ENCODE peak calls at places on chromosomes 11 and 22, in seven cellular contexts. I is IMR-90, R is GM23338, S is endothelial cell of umbilical vein, W is fibroblast of lung, X is neural progenitor cell, Z is hepatocyte. P is an unnamed sample. For H3K27me3, the result is how much of the 10 kb centered on the place peaks cover.

GRCh38 chr11:86101941-86102407 is 33.1 kb upstream of the PICALM start:
- DNase-seq in X (no peak), R (no peak), Z (no peak), S (no peak), I (peak), W (peak), P (no peak)

GRCh38 chr11:75434051-75434450 is 1.0 kb upstream of the KLHL35 start:
- DNase-seq in S (no peak), W (no peak), X (no peak), Z (no peak), I (no peak), R (no peak), P (no peak)

GRCh38 chr11:68099474-68100405 is 21.4 kb downstream of the CHKA start:
- DNase-seq in Z (peak), X (no peak), W (peak), I (no peak), S (peak), R (peak), P (no peak)

GRCh38 chr11:84022221-84022620 is 736.1 kb upstream of the CCDC90B start:
- DNase-seq in I (no peak), W (peak), Z (no peak), R (peak), X (peak), S (no peak), P (peak)

GRCh38 chr11:70731670-70732492 is 333.6 kb downstream of the CTTN start:
- DNase-seq in W (no peak), I (no peak), Z (no peak), X (no peak), R (no peak), S (no peak), P (no peak)

GRCh38 chr11:58513747-58514367 is 6.0 kb upstream of the OR5B21 start:
- DNase-seq in I (peak), W (peak), Z (peak), R (peak), X (peak), S (peak), P (peak)

GRCh38 chr11:124277207-124277606 is 21.0 kb downstream of the OR8G5 start:
- DNase-seq in X (no peak), I (no peak), W (no peak), S (no peak), R (no peak), Z (no peak), P (no peak)

GRCh38 chr11:14446701-14447169 is 52.9 kb downstream of the COPB1 start:
- DNase-seq in R (no peak), S (peak), X (no peak), Z (no peak), W (peak), I (peak), P (peak)

GRCh38 chr11:76588455-76589325 is 81.9 kb downstream of the LRRC32 start:
- DNase-seq in X (no peak), S (peak), W (no peak), I (peak), Z (peak), R (no peak), P (peak)

GRCh38 chr22:30234786-30235470 is 11.6 kb downstream of the LIF start:
- DNase-seq in S (no peak), R (no peak), W (peak), X (no peak), Z (peak), I (peak), P (peak)

GRCh38 chr22:30238136-30238535 is 8.4 kb downstream of the LIF start:
- DNase-seq in I (no peak), R (no peak), Z (no peak), X (no peak), S (no peak), W (peak), P (no peak)

GRCh38 chr22:30233582-30233981 is 13.0 kb downstream of the LIF start:
- DNase-seq in Z (no peak), I (no peak), X (no peak), W (no peak), R (no peak), S (no peak), P (no peak)

GRCh38 chr22:30236875-30237274 is 9.7 kb downstream of the LIF start:
- DNase-seq in S (no peak), Z (no peak), I (no peak), X (no peak), R (no peak), W (no peak), P (no peak)

DNA sequence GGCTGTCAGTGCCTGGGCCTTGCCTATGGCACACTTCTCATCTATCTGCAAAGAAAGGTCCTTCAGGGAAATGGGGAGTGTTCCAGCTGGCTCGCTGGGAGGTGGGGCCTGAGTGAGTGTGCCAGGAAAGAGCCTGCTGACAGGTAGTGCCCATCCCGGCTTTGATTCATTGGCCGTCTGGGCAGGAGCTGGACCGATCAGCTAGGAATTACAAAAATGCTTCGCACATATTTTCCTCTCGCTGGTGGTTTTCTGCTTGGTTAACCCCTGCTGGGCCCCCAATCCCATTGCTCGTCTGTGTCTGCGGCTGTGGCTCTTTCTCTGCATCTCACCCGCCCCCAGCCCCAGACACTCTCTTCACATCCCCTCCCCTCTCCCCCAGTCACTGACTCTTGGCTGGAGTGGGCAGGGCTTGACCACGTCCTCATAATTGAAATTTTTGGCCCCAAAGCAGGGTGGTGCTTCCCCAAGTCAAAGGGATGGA is 10.8 kb downstream of the LIF start:
- DNase-seq in R (peak), X (no peak), S (no peak), Z (peak), I (peak), W (peak), P (peak)
- H3K4me2 ChIP-seq in R (peak), X (no peak), S (no peak), Z (peak), I (no peak), W (no peak), P (no peak)

GRCh38 chr11:96551136-96551535 is 161.3 kb downstream of the JRKL start:
- DNase-seq in Z (no peak), R (no peak), I (no peak), X (no peak), W (no peak), S (no peak), P (no peak)

DNA sequence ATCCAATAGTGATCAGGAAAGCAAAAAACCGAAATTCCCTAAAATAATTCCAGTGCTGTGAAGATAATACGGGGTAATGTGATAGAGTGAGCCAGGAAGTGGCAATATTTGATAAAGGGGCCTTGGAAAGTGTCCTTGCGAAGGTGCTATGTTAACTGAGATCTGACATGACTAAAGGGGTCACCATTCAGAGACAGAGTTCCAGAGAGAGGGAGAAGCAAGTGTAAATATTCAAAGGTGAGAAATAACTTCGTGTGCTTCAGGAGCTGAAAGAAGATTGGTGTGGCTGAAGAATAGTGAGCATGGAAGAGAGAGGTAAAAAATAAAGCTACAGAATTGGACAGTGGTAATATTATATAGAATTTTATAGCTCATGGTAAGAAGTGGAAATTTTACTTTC is 164.4 kb downstream of the JRKL start:
- DNase-seq in S (no peak), X (no peak), W (no peak), I (no peak), Z (no peak), R (no peak), P (no peak)
- H3K27me3 ChIP-seq in S (under half), X (under half), W (under half), I (under half), Z (under half), R (under half), P (under half)

GRCh38 chr11:36162282-36162825 is 126.9 kb downstream of the COMMD9 start:
- DNase-seq in X (no peak), W (no peak), I (no peak), Z (no peak), S (no peak), R (no peak), P (no peak)

GRCh38 chr11:36161572-36161971 is 127.7 kb downstream of the COMMD9 start:
- DNase-seq in I (no peak), X (no peak), R (no peak), S (no peak), Z (no peak), W (no peak), P (no peak)

GRCh38 chr11:36165638-36166389 is 123.4 kb downstream of the COMMD9 start:
- DNase-seq in Z (no peak), X (no peak), I (peak), S (peak), R (no peak), W (no peak), P (no peak)

GRCh38 chr11:36164522-36165250 is 124.5 kb downstream of the COMMD9 start:
- DNase-seq in I (peak), X (no peak), W (no peak), S (peak), Z (no peak), R (no peak), P (peak)

GRCh38 chr11:36162909-36163434 is 126.3 kb downstream of the COMMD9 start:
- DNase-seq in W (no peak), R (no peak), S (peak), Z (no peak), I (no peak), X (no peak), P (no peak)
- H3K4me2 ChIP-seq in W (no peak), R (no peak), S (no peak), Z (no peak), I (no peak), X (no peak), P (no peak)

GRCh38 chr22:19762315-19763140 is 1.9 kb downstream of the TBX1 start:
- DNase-seq in R (peak), W (no peak), S (peak), Z (no peak), I (no peak), X (no peak), P (peak)

GRCh38 chr22:19759994-19760651 is 455 bp upstream of the TBX1 start:
- DNase-seq in W (no peak), Z (no peak), X (peak), S (no peak), I (no peak), R (peak), P (no peak)

GRCh38 chr22:19761022-19761499 is 483 bp downstream of the TBX1 start:
- DNase-seq in I (no peak), R (peak), X (peak), Z (no peak), S (no peak), W (no peak), P (no peak)

GRCh38 chr22:19760652-19761002 is at the start of gene TBX1:
- DNase-seq in R (no peak), Z (no peak), I (no peak), S (no peak), X (no peak), W (no peak), P (no peak)

DNA sequence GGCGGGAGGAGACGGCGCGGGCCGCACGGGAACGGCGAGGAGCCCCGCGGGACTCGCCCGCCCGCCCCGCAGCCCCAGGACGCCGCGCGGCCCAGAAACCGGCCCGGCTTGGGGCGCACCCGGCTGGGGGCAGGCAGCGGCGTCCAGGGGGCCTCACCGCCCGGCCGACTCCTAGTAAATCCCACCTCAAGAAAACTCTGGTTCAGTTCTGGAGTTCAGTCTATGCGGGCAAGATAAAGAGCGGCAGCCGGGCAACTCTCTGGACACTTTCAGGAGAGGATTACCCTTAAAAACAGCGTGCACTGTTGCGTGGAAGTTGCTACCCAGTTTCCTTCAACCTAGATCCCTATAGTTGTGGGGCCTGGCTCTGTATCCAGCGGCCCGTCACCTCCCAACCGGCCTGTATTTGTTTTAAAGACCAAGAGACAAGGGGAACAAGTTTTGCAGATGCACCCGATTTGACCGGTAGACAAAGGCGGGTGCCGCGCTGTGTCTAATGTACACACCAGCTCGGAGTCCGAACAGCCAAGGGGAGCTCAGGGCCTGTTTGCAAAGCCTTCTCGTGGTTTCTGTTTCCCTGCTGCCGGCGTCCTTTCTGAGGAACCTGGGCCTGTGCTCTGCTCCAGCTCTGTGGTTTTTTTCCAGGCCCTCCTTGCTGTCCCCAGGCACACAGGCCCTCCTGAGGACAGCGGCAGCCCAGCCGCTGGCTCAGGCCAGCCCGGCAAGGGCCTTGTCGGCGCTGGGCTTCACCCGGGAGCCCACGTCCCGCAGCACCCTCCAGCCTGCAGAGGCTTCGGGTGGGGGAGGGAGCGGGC is 1.1 kb downstream of the TBX1 start:
- DNase-seq in S (no peak), R (peak), W (no peak), I (no peak), Z (no peak), X (peak), P (peak)
- H3K27me3 ChIP-seq in S (under half), R (half or more), W (half or more), I (half or more), Z (half or more), X (half or more), P (half or more)

DNA sequence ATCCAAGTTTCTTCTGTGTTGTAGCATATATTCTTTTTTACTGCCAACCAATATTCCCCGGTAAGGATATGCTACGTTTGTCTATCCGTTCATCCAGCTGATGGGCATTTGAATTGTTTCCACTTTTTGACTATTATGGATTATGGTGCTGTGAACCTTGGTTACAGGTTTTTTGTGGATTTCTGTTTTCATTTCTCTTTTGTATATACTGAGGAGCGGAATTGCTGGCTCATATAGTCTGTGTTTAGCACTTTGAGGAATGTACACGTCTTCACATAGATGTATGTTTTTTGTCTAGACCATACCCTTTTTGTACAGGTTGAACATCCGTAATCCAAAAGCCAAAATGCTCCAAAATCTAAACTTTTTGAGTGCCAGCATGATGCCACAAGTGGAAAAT is 23.6 kb downstream of the RCOR2 start:
- DNase-seq in I (no peak), R (no peak), S (no peak), X (no peak), Z (no peak), W (no peak), P (no peak)
- H3K4me2 ChIP-seq in I (no peak), R (no peak), S (no peak), X (no peak), Z (no peak), W (no peak), P (no peak)

GRCh38 chr22:22753526-22754267 is 109.3 kb downstream of the GGTLC2 start:
- DNase-seq in S (peak), X (peak), R (peak), W (peak), Z (peak), I (peak), P (peak)
- H3K27me3 ChIP-seq in S (under half), X (half or more), R (half or more), W (under half), Z (under half), I (under half), P (under half)